ENCODE peak calls at places on chromosomes 11 and 22, in four cellular contexts. L, A, E and N are unnamed samples.

GRCh38 chr11:64268028-64268686 is 16.3 kb downstream of the BAD start:
- DNase-seq in E (no peak), A (no peak), L (no peak), N (no peak)

GRCh38 chr11:37442576-37442975 is 844.5 kb upstream of the RAG2 start:
- DNase-seq in E (no peak), A (no peak), L (no peak), N (no peak)

GRCh38 chr11:31882951-31883392 is 71.8 kb upstream of the PAX6 start:
- DNase-seq in L (peak), A (no peak), E (no peak), N (no peak)

GRCh38 chr11:71302911-71303310 is 50.5 kb upstream of the SHANK2 start:
- DNase-seq in E (no peak), L (no peak), A (no peak), N (no peak)

GRCh38 chr11:85540635-85541034 is 86.5 kb downstream of the DLG2 start:
- DNase-seq in E (no peak), A (peak), L (no peak), N (no peak)

GRCh38 chr22:22770280-22770871 is 117.2 kb upstream of the IGLL5 start:
- DNase-seq in A (peak), L (peak), E (peak), N (peak)

GRCh38 chr11:10480026-10480425 is 25.0 kb downstream of the AMPD3 start:
- DNase-seq in E (no peak), A (no peak), L (no peak), N (no peak)

GRCh38 chr11:12329797-12330196 is 47.6 kb upstream of the PARVA start:
- DNase-seq in E (no peak), L (no peak), A (no peak), N (no peak)

GRCh38 chr22:27105142-27106025 is 448.0 kb downstream of the MIAT start:
- DNase-seq in L (no peak), E (no peak), A (no peak), N (no peak)

GRCh38 chr11:104700609-104701008 is 197.7 kb downstream of the CASP12 start:
- DNase-seq in E (no peak), A (no peak), L (no peak), N (no peak)

GRCh38 chr22:32868928-32869327 is 67.4 kb downstream of the TIMP3 start:
- DNase-seq in L (no peak), E (no peak), A (no peak), N (no peak)

GRCh38 chr11:107928767-107929507 is 689 bp downstream of the RAB39A start:
- DNase-seq in E (no peak), A (peak), L (peak), N (no peak)

GRCh38 chr22:17514092-17514491 is 49.2 kb upstream of the SLC25A18 start:
- DNase-seq in A (no peak), L (no peak), E (no peak), N (no peak)

GRCh38 chr22:30045001-30045887 is 35.0 kb upstream of the HORMAD2 start:
- DNase-seq in A (no peak), L (peak), E (no peak), N (no peak)

GRCh38 chr11:82533628-82534353 is 199.9 kb downstream of the FAM181B start:
- DNase-seq in E (no peak), L (no peak), A (no peak), N (no peak)

GRCh38 chr22:29030016-29030617 is 31.5 kb downstream of the C22orf31 start:
- DNase-seq in L (no peak), E (no peak), A (no peak), N (peak)

GRCh38 chr22:43053176-43053575 is 36.0 kb downstream of the TTLL1 start:
- DNase-seq in E (no peak), L (no peak), A (peak), N (no peak)
- TF ChIP-seq ELF4 in E (no peak), L (no peak), A (no peak), N (no peak)

GRCh38 chr11:2257023-2257700 is 13.2 kb downstream of the ASCL2 start:
- DNase-seq in E (no peak), A (no peak), L (no peak), N (no peak)
- TF ChIP-seq ELF4 in E (no peak), A (no peak), L (no peak), N (no peak)

GRCh38 chr11:249062-249461 is 12.3 kb downstream of the PSMD13 start:
- DNase-seq in A (no peak), E (no peak), L (no peak), N (no peak)
- TF ChIP-seq ELF4 in A (no peak), E (no peak), L (no peak), N (no peak)

DNA sequence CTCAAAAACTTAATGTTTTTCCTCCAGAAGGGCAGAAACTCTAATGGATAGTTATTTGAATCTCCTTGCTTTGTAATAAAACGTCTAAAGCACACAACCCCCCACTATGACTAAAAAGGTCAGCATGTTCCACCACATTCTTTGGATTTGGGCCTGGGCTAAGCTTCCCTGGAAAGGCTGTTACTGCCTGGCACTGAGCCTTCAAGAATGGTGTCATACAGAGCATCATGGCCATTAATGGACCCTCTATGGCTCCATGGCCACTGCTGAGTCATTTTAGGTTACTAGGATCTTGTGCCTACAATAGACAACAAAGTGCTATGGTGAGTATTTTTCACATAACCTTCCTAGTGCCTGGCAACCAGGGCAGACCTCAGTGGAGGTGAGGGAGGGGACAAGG is 242.6 kb upstream of the FAT3 start:
- DNase-seq in E (no peak), A (no peak), L (no peak), N (no peak)
- TF ChIP-seq ELF4 in E (no peak), A (no peak), L (no peak), N (no peak)

GRCh38 chr11:30859709-30860108 is 273.6 kb upstream of the MPPED2 start:
- DNase-seq in A (no peak), L (no peak), E (no peak), N (no peak)
- TF ChIP-seq ELF4 in A (no peak), L (no peak), E (no peak), N (no peak)

GRCh38 chr11:13362596-13363109 is 85.1 kb downstream of the BMAL1 start:
- DNase-seq in E (no peak), A (no peak), L (no peak), N (no peak)

GRCh38 chr11:13366266-13367026 is 88.9 kb downstream of the BMAL1 start:
- DNase-seq in E (no peak), L (no peak), A (no peak), N (no peak)

GRCh38 chr11:13367115-13367514 is 89.5 kb downstream of the BMAL1 start:
- DNase-seq in E (no peak), A (no peak), L (no peak), N (no peak)

GRCh38 chr11:13368041-13368446 is 90.5 kb downstream of the BMAL1 start:
- DNase-seq in A (no peak), L (no peak), E (no peak), N (peak)

DNA sequence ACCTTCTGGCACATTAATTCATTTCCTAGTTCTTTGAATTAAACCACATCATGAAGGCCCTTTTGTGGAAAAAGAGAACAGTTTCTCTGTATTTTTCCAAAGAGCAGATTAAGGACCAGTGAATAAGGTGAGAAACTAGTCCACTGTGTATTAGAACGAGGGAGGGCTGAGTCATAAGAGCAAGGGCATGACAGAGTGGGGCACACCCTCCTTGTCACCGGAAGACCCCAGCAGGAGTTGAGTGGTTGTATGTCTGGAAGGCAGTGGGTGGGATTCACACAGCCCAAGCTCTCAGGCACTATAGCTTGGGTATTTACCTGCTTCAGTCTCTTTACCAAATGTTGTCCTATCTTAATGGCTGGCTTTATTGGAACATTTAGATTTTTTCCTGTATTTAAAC is 86.8 kb downstream of the BMAL1 start:
- DNase-seq in E (no peak), L (no peak), A (no peak), N (no peak)
- TF ChIP-seq ELF4 in E (no peak), L (no peak), A (no peak), N (no peak)

GRCh38 chr22:37636186-37636948 is 3.1 kb upstream of the SH3BP1 start:
- DNase-seq in A (no peak), L (no peak), E (no peak), N (no peak)
- TF ChIP-seq ELF4 in A (no peak), L (no peak), E (no peak), N (no peak)

DNA sequence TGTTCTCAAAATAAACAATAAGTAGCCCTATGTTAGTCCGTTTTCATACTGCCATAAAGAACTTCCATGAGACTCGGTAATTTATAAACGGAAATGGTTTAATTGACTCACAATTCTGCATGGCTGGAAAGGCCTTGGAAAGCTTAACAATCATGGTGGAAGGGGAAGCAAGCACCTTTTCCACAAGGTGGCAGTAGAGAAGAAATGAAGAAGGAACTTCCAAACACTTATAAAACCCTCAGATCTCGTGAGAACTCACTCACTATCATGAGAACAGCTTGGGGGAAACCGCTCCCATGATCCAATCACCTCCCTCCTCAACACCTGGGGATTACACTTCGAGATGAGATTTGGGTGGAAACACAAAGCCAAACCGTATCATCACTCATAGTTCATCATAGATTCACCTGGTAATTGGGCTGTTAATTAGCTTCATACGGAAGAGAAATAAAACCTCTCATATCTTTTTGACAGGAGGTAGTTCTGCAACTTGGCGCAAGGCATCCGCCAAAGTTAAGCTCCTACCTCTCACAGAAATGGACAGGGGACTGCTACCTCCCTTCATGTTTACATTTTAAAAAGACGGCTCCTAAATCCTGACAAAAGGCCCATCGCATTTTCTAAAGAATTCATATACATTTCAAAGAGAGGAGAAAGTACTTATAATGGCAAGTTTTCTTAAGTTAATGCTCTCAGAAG is 49.0 kb downstream of the MUC15 start:
- DNase-seq in E (no peak), A (peak), L (no peak), N (peak)
- TF ChIP-seq ELF4 in E (no peak), A (no peak), L (no peak), N (no peak)

GRCh38 chr11:1126935-1127663 is 30.7 kb upstream of the MUC5AC start:
- DNase-seq in A (peak), L (no peak), E (no peak), N (no peak)
- TF ChIP-seq ELF4 in A (no peak), L (no peak), E (no peak), N (no peak)